ENCODE peak calls at places on chromosomes 7 and 10, in five cellular contexts. One of them, this sample, is unnamed.

GRCh38 chr7:51069411-51070083 is 247.1 kb downstream of the COBL start:
- DNase-seq in OCI-LY7: no peak
- DNase-seq in mesothelial cell of epicardium: no peak
- DNase-seq in endodermal cell: no peak
- DNase-seq in heart right ventricle: no peak
- DNase-seq in this sample: no peak

GRCh38 chr10:76547352-76547972 is 1090.1 kb downstream of the KCNMA1 start:
- DNase-seq in OCI-LY7: peak
- DNase-seq in mesothelial cell of epicardium: peak
- DNase-seq in endodermal cell: peak
- DNase-seq in heart right ventricle: peak
- DNase-seq in this sample: peak

GRCh38 chr10:78222096-78222790 is 188.6 kb downstream of the RPS24 start:
- DNase-seq in OCI-LY7: no peak
- DNase-seq in mesothelial cell of epicardium: no peak
- DNase-seq in endodermal cell: no peak
- DNase-seq in heart right ventricle: no peak
- DNase-seq in this sample: no peak

GRCh38 chr7:105638942-105639495 is 57.7 kb upstream of the EFCAB10 start:
- DNase-seq in OCI-LY7: no peak
- DNase-seq in mesothelial cell of epicardium: no peak
- DNase-seq in endodermal cell: peak
- DNase-seq in heart right ventricle: no peak
- DNase-seq in this sample: no peak

GRCh38 chr7:50529093-50529862 is 35.9 kb downstream of the DDC start:
- DNase-seq in OCI-LY7: no peak
- DNase-seq in mesothelial cell of epicardium: no peak
- DNase-seq in endodermal cell: no peak
- DNase-seq in heart right ventricle: no peak
- DNase-seq in this sample: no peak

GRCh38 chr10:102555781-102556328 is 52.1 kb downstream of the SUFU start:
- DNase-seq in OCI-LY7: no peak
- DNase-seq in mesothelial cell of epicardium: no peak
- DNase-seq in endodermal cell: no peak
- DNase-seq in heart right ventricle: no peak
- DNase-seq in this sample: no peak

GRCh38 chr7:24587853-24588252 is 14.6 kb downstream of the PALS2 start:
- DNase-seq in OCI-LY7: peak
- DNase-seq in mesothelial cell of epicardium: no peak
- DNase-seq in endodermal cell: peak
- DNase-seq in heart right ventricle: no peak
- DNase-seq in this sample: no peak

GRCh38 chr7:49852619-49853462 is 79.4 kb downstream of the VWC2 start:
- DNase-seq in OCI-LY7: peak
- DNase-seq in mesothelial cell of epicardium: no peak
- DNase-seq in endodermal cell: peak
- DNase-seq in heart right ventricle: peak
- DNase-seq in this sample: peak

GRCh38 chr10:100803908-100804307 is 58.5 kb downstream of the PAX2 start:
- DNase-seq in OCI-LY7: no peak
- DNase-seq in mesothelial cell of epicardium: no peak
- DNase-seq in endodermal cell: no peak
- DNase-seq in heart right ventricle: no peak
- DNase-seq in this sample: no peak

GRCh38 chr7:151581741-151582140 is 62.0 kb upstream of the RHEB start:
- DNase-seq in OCI-LY7: no peak
- DNase-seq in mesothelial cell of epicardium: no peak
- DNase-seq in endodermal cell: no peak
- DNase-seq in heart right ventricle: no peak
- DNase-seq in this sample: no peak

GRCh38 chr10:101331960-101332359 is 22.0 kb upstream of the BTRC start:
- DNase-seq in OCI-LY7: no peak
- DNase-seq in mesothelial cell of epicardium: no peak
- DNase-seq in endodermal cell: no peak
- DNase-seq in heart right ventricle: no peak
- DNase-seq in this sample: no peak

GRCh38 chr7:17336168-17336567 is 37.7 kb downstream of the AHR start:
- DNase-seq in OCI-LY7: no peak
- DNase-seq in mesothelial cell of epicardium: no peak
- DNase-seq in endodermal cell: no peak
- DNase-seq in heart right ventricle: no peak
- DNase-seq in this sample: peak

GRCh38 chr10:24958701-24959392 is 6.4 kb upstream of the PRTFDC1 start:
- DNase-seq in OCI-LY7: no peak
- DNase-seq in mesothelial cell of epicardium: no peak
- DNase-seq in endodermal cell: no peak
- DNase-seq in heart right ventricle: peak
- DNase-seq in this sample: no peak

GRCh38 chr10:12214763-12215218 is 18.8 kb downstream of the CDC123 start:
- DNase-seq in OCI-LY7: peak
- DNase-seq in mesothelial cell of epicardium: no peak
- DNase-seq in endodermal cell: no peak
- DNase-seq in heart right ventricle: peak
- DNase-seq in this sample: no peak

GRCh38 chr10:109895095-109895818 is 28.1 kb downstream of the XPNPEP1 start:
- DNase-seq in OCI-LY7: no peak
- DNase-seq in mesothelial cell of epicardium: no peak
- DNase-seq in endodermal cell: peak
- DNase-seq in heart right ventricle: peak
- DNase-seq in this sample: no peak

GRCh38 chr7:2495402-2496309 is 19.5 kb upstream of the GRIFIN start:
- DNase-seq in OCI-LY7: no peak
- DNase-seq in mesothelial cell of epicardium: no peak
- DNase-seq in endodermal cell: peak
- DNase-seq in heart right ventricle: no peak
- DNase-seq in this sample: no peak

GRCh38 chr10:91617073-91617580 is 15.7 kb downstream of the PPP1R3C start:
- DNase-seq in OCI-LY7: no peak
- DNase-seq in mesothelial cell of epicardium: no peak
- DNase-seq in endodermal cell: no peak
- DNase-seq in heart right ventricle: no peak
- DNase-seq in this sample: no peak

GRCh38 chr10:77873558-77874380 is 52.8 kb downstream of the DLG5 start:
- DNase-seq in OCI-LY7: peak
- DNase-seq in mesothelial cell of epicardium: no peak
- DNase-seq in endodermal cell: no peak
- DNase-seq in heart right ventricle: no peak
- DNase-seq in this sample: peak

GRCh38 chr7:150586778-150587152 is 19.6 kb downstream of the GIMAP4 start:
- DNase-seq in OCI-LY7: no peak
- DNase-seq in mesothelial cell of epicardium: no peak
- DNase-seq in endodermal cell: no peak
- DNase-seq in heart right ventricle: peak
- DNase-seq in this sample: no peak

GRCh38 chr7:107427462-107427861 is 42.4 kb upstream of the GPR22 start:
- DNase-seq in OCI-LY7: no peak
- DNase-seq in mesothelial cell of epicardium: no peak
- DNase-seq in endodermal cell: no peak
- DNase-seq in heart right ventricle: peak
- DNase-seq in this sample: no peak

GRCh38 chr7:140982508-140982907 is 32.2 kb downstream of the MRPS33 start:
- DNase-seq in OCI-LY7: no peak
- DNase-seq in mesothelial cell of epicardium: no peak
- DNase-seq in endodermal cell: no peak
- DNase-seq in heart right ventricle: no peak
- DNase-seq in this sample: no peak

GRCh38 chr7:48426966-48427555 is 255.8 kb downstream of the ABCA13 start:
- DNase-seq in OCI-LY7: peak
- DNase-seq in mesothelial cell of epicardium: no peak
- DNase-seq in endodermal cell: no peak
- DNase-seq in heart right ventricle: no peak
- DNase-seq in this sample: no peak

GRCh38 chr7:33722383-33723096 is 182.8 kb upstream of the BMPER start:
- DNase-seq in OCI-LY7: no peak
- DNase-seq in mesothelial cell of epicardium: peak
- DNase-seq in endodermal cell: peak
- DNase-seq in heart right ventricle: no peak
- DNase-seq in this sample: no peak

GRCh38 chr7:142793156-142793555 is 22.4 kb downstream of the PRSS2 start:
- DNase-seq in OCI-LY7: no peak
- DNase-seq in mesothelial cell of epicardium: no peak
- DNase-seq in endodermal cell: no peak
- DNase-seq in heart right ventricle: no peak
- DNase-seq in this sample: no peak

GRCh38 chr10:43808136-43808535 is 159.5 kb upstream of the ZNF32 start:
- DNase-seq in OCI-LY7: no peak
- DNase-seq in mesothelial cell of epicardium: no peak
- DNase-seq in endodermal cell: no peak
- DNase-seq in heart right ventricle: no peak
- DNase-seq in this sample: no peak

GRCh38 chr10:104450954-104451353 is 97.3 kb downstream of the CFAP58 start:
- DNase-seq in OCI-LY7: no peak
- DNase-seq in mesothelial cell of epicardium: no peak
- DNase-seq in endodermal cell: no peak
- DNase-seq in heart right ventricle: no peak
- DNase-seq in this sample: no peak

GRCh38 chr7:154757756-154758155 is 245.2 kb downstream of the PAXIP1 start:
- DNase-seq in OCI-LY7: no peak
- DNase-seq in mesothelial cell of epicardium: no peak
- DNase-seq in endodermal cell: no peak
- DNase-seq in heart right ventricle: no peak
- DNase-seq in this sample: no peak

GRCh38 chr7:84354030-84354429 is 159.4 kb upstream of the SEMA3A start:
- DNase-seq in OCI-LY7: no peak
- DNase-seq in mesothelial cell of epicardium: no peak
- DNase-seq in endodermal cell: no peak
- DNase-seq in heart right ventricle: no peak
- DNase-seq in this sample: no peak

GRCh38 chr7:140196361-140197217 is 19.8 kb upstream of the KDM7A start:
- DNase-seq in OCI-LY7: no peak
- DNase-seq in mesothelial cell of epicardium: no peak
- DNase-seq in endodermal cell: no peak
- DNase-seq in heart right ventricle: no peak
- DNase-seq in this sample: no peak

GRCh38 chr7:1608318-1608717 is 38.5 kb upstream of the PSMG3 start:
- DNase-seq in OCI-LY7: no peak
- DNase-seq in mesothelial cell of epicardium: no peak
- DNase-seq in endodermal cell: peak
- DNase-seq in heart right ventricle: no peak
- DNase-seq in this sample: no peak

GRCh38 chr7:20330176-20330796 is 414 bp upstream of the ITGB8 start:
- DNase-seq in OCI-LY7: no peak
- DNase-seq in mesothelial cell of epicardium: peak
- DNase-seq in endodermal cell: peak
- DNase-seq in heart right ventricle: peak
- DNase-seq in this sample: peak

GRCh38 chr7:83613232-83613631 is 35.7 kb downstream of the SEMA3E start:
- DNase-seq in OCI-LY7: no peak
- DNase-seq in mesothelial cell of epicardium: no peak
- DNase-seq in endodermal cell: no peak
- DNase-seq in heart right ventricle: no peak
- DNase-seq in this sample: no peak

GRCh38 chr10:110651044-110651958 is 7.2 kb downstream of the RBM20 start:
- DNase-seq in OCI-LY7: peak
- DNase-seq in mesothelial cell of epicardium: no peak
- DNase-seq in endodermal cell: peak
- DNase-seq in heart right ventricle: peak
- DNase-seq in this sample: peak

GRCh38 chr7:16918288-16918895 is 36.6 kb upstream of the AGR3 start:
- DNase-seq in OCI-LY7: peak
- DNase-seq in mesothelial cell of epicardium: no peak
- DNase-seq in endodermal cell: peak
- DNase-seq in heart right ventricle: peak
- DNase-seq in this sample: peak

GRCh38 chr7:147569514-147569913 is 1021.1 kb upstream of the C7orf33 start:
- DNase-seq in OCI-LY7: no peak
- DNase-seq in mesothelial cell of epicardium: no peak
- DNase-seq in endodermal cell: no peak
- DNase-seq in heart right ventricle: no peak
- DNase-seq in this sample: no peak

DNA sequence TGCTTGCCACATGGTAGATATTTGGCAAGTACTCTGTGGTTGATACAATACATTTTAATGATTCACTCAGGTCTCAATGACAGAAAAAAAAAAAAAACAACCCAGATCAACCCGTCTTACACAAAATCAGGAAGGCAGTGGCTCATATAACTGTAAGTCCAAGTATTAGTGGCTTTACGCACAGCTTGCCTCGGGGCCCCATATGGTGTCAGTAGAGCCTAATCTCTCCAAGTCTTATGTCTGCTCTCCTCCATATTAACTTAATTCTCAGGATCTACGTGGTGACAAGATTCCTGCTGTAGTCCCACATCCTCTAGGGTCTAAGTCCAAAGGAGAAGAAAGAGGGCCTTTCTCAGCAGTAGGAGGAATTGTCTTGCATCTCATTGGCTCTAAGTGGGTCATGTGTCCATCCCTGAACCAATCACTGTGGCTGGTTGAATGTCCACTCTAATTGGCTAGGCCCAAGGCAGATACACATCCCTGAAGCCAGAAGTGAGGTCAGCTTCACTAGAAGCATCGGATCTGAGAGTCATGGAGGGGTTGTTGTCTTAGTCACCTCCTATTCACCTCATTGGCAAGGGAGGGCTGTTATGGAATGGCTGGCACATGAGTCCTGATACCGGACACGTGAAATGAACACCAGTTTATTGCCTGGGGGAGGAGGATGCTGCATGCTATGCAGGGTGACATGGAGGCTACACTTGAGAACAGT is 20.4 kb upstream of the PLPP4 start:
- DNase-seq in OCI-LY7: no peak
- DNase-seq in mesothelial cell of epicardium: no peak
- DNase-seq in endodermal cell: no peak
- DNase-seq in heart right ventricle: no peak
- DNase-seq in this sample: no peak
- TF ChIP-seq CTCF in OCI-LY7: no peak
- TF ChIP-seq CTCF in mesothelial cell of epicardium: no peak
- TF ChIP-seq CTCF in endodermal cell: no peak
- TF ChIP-seq CTCF in heart right ventricle: no peak
- TF ChIP-seq CTCF in this sample: no peak

DNA sequence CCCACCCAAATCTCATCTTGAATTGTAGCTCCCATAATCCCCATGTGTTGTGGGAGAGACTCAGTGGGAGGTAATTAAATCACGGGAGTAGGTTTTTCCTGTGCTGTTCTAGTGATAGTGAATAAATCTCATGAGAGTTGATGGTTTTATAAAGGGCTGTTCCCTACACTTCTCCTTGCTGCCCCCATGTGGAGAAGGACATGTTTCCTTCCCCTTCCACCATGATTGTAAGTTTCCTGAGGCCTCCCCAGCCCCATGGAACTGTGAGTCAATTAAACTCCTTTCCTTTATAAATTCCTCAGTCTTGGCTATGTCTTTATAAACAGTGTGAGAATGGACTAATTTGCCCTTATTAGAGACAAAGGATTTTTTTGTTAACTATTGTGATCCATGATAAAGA is 48.5 kb upstream of the MKX start:
- DNase-seq in OCI-LY7: no peak
- DNase-seq in mesothelial cell of epicardium: no peak
- DNase-seq in endodermal cell: peak
- DNase-seq in heart right ventricle: no peak
- DNase-seq in this sample: no peak
- TF ChIP-seq CTCF in OCI-LY7: peak
- TF ChIP-seq CTCF in mesothelial cell of epicardium: no peak
- TF ChIP-seq CTCF in endodermal cell: peak
- TF ChIP-seq CTCF in heart right ventricle: peak
- TF ChIP-seq CTCF in this sample: no peak

GRCh38 chr7:6706666-6707407 is at the start of gene ZNF12:
- DNase-seq in OCI-LY7: peak
- DNase-seq in mesothelial cell of epicardium: peak
- DNase-seq in endodermal cell: peak
- DNase-seq in heart right ventricle: peak
- DNase-seq in this sample: peak
- TF ChIP-seq CTCF in OCI-LY7: no peak
- TF ChIP-seq CTCF in mesothelial cell of epicardium: no peak
- TF ChIP-seq CTCF in endodermal cell: no peak
- TF ChIP-seq CTCF in heart right ventricle: no peak
- TF ChIP-seq CTCF in this sample: no peak

GRCh38 chr7:135231686-135232085 is 2.0 kb upstream of the STRA8 start:
- DNase-seq in OCI-LY7: no peak
- DNase-seq in mesothelial cell of epicardium: no peak
- DNase-seq in endodermal cell: no peak
- DNase-seq in heart right ventricle: no peak
- DNase-seq in this sample: no peak
- TF ChIP-seq CTCF in OCI-LY7: no peak
- TF ChIP-seq CTCF in mesothelial cell of epicardium: no peak
- TF ChIP-seq CTCF in endodermal cell: no peak
- TF ChIP-seq CTCF in heart right ventricle: no peak
- TF ChIP-seq CTCF in this sample: no peak